ENCODE peak calls at places on chromosomes 5 and 9, in four cellular contexts. F, A, P and V are unnamed samples.

GRCh38 chr5:66896207-66896606 is 300.0 kb downstream of the MAST4 start:
- DNase-seq in F (no peak), A (no peak), P (no peak), V (no peak)

GRCh38 chr9:108182950-108183381 is 672.8 kb downstream of the ACTL7B start:
- DNase-seq in F (no peak), A (peak), P (peak), V (no peak)

GRCh38 chr9:134323741-134324358 is 2.4 kb upstream of the RXRA start:
- DNase-seq in F (peak), A (no peak), P (peak), V (no peak)

GRCh38 chr9:85527331-85528015 is 214.3 kb downstream of the AGTPBP1 start:
- DNase-seq in F (no peak), A (no peak), P (no peak), V (no peak)

GRCh38 chr5:920321-920720 is 27.6 kb downstream of the TRIP13 start:
- DNase-seq in F (no peak), A (no peak), P (no peak), V (no peak)

GRCh38 chr5:143016777-143017374 is 246.7 kb downstream of the ARHGAP26 start:
- DNase-seq in F (no peak), A (peak), P (peak), V (peak)

GRCh38 chr5:172492097-172492840 is 37.9 kb upstream of the SH3PXD2B start:
- DNase-seq in F (no peak), A (no peak), P (no peak), V (no peak)

GRCh38 chr9:100213730-100214477 is 114.9 kb downstream of the INVS start:
- DNase-seq in F (no peak), A (no peak), P (peak), V (no peak)

GRCh38 chr9:128323786-128324185 is 1.1 kb downstream of the COQ4 start:
- DNase-seq in F (no peak), A (no peak), P (no peak), V (no peak)

GRCh38 chr9:134757206-134757975 is 115.8 kb downstream of the COL5A1 start:
- DNase-seq in F (no peak), A (no peak), P (no peak), V (no peak)

GRCh38 chr5:55821731-55822512 is 29.2 kb upstream of the IL31RA start:
- DNase-seq in F (no peak), A (peak), P (no peak), V (no peak)

GRCh38 chr9:106069241-106069640 is 374.9 kb downstream of the TMEM38B start:
- DNase-seq in F (no peak), A (no peak), P (peak), V (no peak)

GRCh38 chr5:60018091-60018490 is 124.6 kb upstream of the PDE4D start:
- DNase-seq in F (no peak), A (no peak), P (no peak), V (no peak)

GRCh38 chr5:136028782-136029742 is at the start of gene TGFBI:
- DNase-seq in F (peak), A (peak), P (peak), V (peak)

GRCh38 chr5:136731241-136731885 is 366.0 kb upstream of the TRPC7 start:
- DNase-seq in F (no peak), A (no peak), P (no peak), V (no peak)

GRCh38 chr5:172436874-172437369 is 17.4 kb downstream of the SH3PXD2B start:
- DNase-seq in F (peak), A (no peak), P (no peak), V (no peak)

GRCh38 chr9:4714266-4715016 is 26.6 kb downstream of the AK3 start:
- DNase-seq in F (no peak), A (no peak), P (no peak), V (no peak)

GRCh38 chr9:84839538-84839937 is 170.0 kb downstream of the NTRK2 start:
- DNase-seq in F (no peak), A (no peak), P (no peak), V (no peak)

GRCh38 chr5:120124961-120125360 is 339.1 kb upstream of the PRR16 start:
- DNase-seq in F (no peak), A (no peak), P (peak), V (no peak)

GRCh38 chr9:94861589-94862241 is 135.2 kb downstream of the AOPEP start:
- DNase-seq in F (no peak), A (no peak), P (peak), V (peak)

GRCh38 chr5:24397601-24398000 is 247.2 kb downstream of the CDH10 start:
- DNase-seq in F (no peak), A (no peak), P (no peak), V (no peak)

GRCh38 chr9:137853392-137853995 is 24.1 kb upstream of the CACNA1B start:
- DNase-seq in F (no peak), A (no peak), P (no peak), V (no peak)

GRCh38 chr9:106864533-106865143 is 1.7 kb downstream of the ZNF462 start:
- DNase-seq in F (no peak), A (no peak), P (peak), V (peak)

GRCh38 chr5:68303038-68303738 is 87.6 kb downstream of the PIK3R1 start:
- DNase-seq in F (no peak), A (peak), P (peak), V (no peak)

GRCh38 chr9:27408523-27408922 is 111.6 kb upstream of the EQTN start:
- DNase-seq in F (no peak), A (no peak), P (no peak), V (no peak)

GRCh38 chr9:126551812-126552211 is 61.9 kb upstream of the LMX1B start:
- DNase-seq in F (no peak), A (no peak), P (no peak), V (no peak)